ENCODE peak calls at places on chromosomes 1 and 21, in four cellular contexts. F is CD8-positive, alpha-beta T cell; X is lung; U is breast epithelium. G is an unnamed sample.

GRCh38 chr21:35203093-35204021 is 154.3 kb upstream of the RUNX1 start:
- DNase-seq in F (no peak), X (no peak), U (no peak), G (no peak)

GRCh38 chr1:53365405-53366063 is 37.7 kb upstream of the LRP8 start:
- DNase-seq in F (no peak), X (no peak), U (peak; percentile 47), G (no peak)

GRCh38 chr1:153963850-153964331 is 554 bp upstream of the SLC39A1 start:
- DNase-seq in F (no peak), X (peak; percentile 49), U (peak; percentile 86), G (no peak)

GRCh38 chr21:29238052-29238966 is 60.4 kb upstream of the BACH1 start:
- DNase-seq in F (no peak), X (no peak), U (no peak), G (no peak)

GRCh38 chr1:185229981-185230380 is 73.0 kb downstream of the SWT1 start:
- DNase-seq in F (no peak), X (no peak), U (no peak), G (no peak)

GRCh38 chr1:179510038-179510437 is 65.7 kb downstream of the NPHS2 start:
- DNase-seq in F (no peak), X (no peak), U (no peak), G (no peak)

GRCh38 chr1:243233908-243234307 is 21.2 kb downstream of the CEP170 start:
- DNase-seq in F (no peak), X (no peak), U (no peak), G (no peak)

GRCh38 chr1:150256549-150257341 is 829 bp upstream of the CA14 start:
- DNase-seq in F (no peak), X (no peak), U (no peak), G (no peak)

GRCh38 chr1:19682257-19682656 is 17.6 kb downstream of the HTR6 start:
- DNase-seq in F (no peak), X (no peak), U (no peak), G (no peak)

GRCh38 chr1:117022089-117022488 is 20.5 kb downstream of the CD101 start:
- DNase-seq in F (no peak), X (no peak), U (no peak), G (no peak)

GRCh38 chr1:64982134-64982533 is 15.8 kb upstream of the JAK1 start:
- DNase-seq in F (no peak), X (no peak), U (no peak), G (no peak)

DNA sequence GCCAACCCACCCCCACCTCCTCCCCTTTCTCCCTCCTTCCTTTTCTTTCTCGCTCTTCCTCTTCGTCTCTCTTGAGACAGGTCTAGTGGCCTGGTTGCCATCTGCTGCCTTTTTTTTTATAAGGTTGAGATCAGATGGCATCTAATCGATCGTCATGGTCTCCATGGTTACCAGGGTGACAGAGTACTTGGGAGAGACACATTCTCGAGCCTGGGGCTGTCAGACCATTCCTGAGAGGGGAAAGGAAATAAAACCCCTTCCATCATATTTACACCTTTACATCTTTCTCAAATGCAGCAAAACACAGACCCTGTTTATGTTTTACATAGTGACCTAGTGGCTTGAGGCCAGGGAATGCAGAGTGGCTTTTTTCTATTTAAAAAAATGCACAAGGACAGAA is 53.5 kb upstream of the SLC22A15 start:
- DNase-seq in F (no peak), X (no peak), U (no peak), G (no peak)
- TF ChIP-seq CTCF in F (no peak), X (no peak), U (no peak), G (no peak)

DNA sequence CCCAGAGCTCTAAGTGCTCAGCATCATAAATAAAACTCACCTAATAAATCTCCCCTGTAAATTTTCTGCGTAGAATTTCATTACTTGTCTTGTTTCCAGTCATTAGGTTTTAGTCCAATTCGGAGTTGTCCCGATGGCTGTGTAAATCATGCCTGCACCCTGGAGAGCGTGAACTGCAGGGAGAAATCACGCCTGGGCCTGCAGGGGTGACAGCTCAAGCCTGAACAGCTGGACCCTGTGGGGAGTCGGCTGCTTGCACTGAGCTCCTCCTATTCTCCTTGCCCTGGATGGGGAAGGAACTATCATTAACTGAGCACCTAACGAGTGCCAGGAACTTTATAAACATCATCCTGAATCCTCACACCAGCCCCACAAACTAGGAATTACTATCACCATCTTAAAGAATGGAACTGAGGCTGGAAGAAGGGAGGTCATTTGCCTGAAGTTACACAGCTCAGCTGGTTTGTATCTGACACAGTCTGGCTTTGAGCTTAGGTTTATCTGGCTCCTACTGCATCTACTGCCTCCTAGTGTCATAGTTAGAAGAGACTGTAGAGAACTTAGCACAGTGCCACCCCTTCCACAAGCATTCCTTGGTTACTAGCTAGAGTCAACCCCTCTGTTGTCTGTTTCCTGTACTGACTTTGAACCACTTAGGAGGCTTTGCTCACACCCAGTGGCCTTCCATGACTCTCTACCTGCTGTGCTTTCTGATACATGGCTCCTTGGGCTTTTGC is 25.1 kb upstream of the POU3F1 start:
- DNase-seq in F (no peak), X (no peak), U (no peak), G (no peak)
- TF ChIP-seq CTCF in F (no peak), X (no peak), U (no peak), G (peak; percentile 45)

GRCh38 chr1:55063562-55063942 is 24.2 kb downstream of the PCSK9 start:
- DNase-seq in F (no peak), X (no peak), U (no peak), G (no peak)

GRCh38 chr1:55064861-55065263 is 25.5 kb downstream of the PCSK9 start:
- DNase-seq in F (no peak), X (peak; percentile 71), U (no peak), G (no peak)

GRCh38 chr1:55065649-55066048 is 26.3 kb downstream of the PCSK9 start:
- DNase-seq in F (no peak), X (no peak), U (no peak), G (no peak)

GRCh38 chr1:55062801-55063561 is 23.6 kb downstream of the PCSK9 start:
- DNase-seq in F (no peak), X (no peak), U (no peak), G (no peak)

GRCh38 chr1:55064071-55064581 is 24.8 kb downstream of the PCSK9 start:
- DNase-seq in F (no peak), X (no peak), U (no peak), G (no peak)
- TF ChIP-seq CTCF in F (no peak), X (no peak), U (no peak), G (peak; percentile 37)

GRCh38 chr1:29713857-29714256 is 477.5 kb downstream of the PTPRU start:
- DNase-seq in F (no peak), X (no peak), U (no peak), G (no peak)
- TF ChIP-seq CTCF in F (no peak), X (no peak), U (no peak), G (peak; percentile 19)

GRCh38 chr1:10419351-10419750 is 10.9 kb upstream of the CENPS start:
- DNase-seq in F (no peak), X (no peak), U (no peak), G (no peak)

DNA sequence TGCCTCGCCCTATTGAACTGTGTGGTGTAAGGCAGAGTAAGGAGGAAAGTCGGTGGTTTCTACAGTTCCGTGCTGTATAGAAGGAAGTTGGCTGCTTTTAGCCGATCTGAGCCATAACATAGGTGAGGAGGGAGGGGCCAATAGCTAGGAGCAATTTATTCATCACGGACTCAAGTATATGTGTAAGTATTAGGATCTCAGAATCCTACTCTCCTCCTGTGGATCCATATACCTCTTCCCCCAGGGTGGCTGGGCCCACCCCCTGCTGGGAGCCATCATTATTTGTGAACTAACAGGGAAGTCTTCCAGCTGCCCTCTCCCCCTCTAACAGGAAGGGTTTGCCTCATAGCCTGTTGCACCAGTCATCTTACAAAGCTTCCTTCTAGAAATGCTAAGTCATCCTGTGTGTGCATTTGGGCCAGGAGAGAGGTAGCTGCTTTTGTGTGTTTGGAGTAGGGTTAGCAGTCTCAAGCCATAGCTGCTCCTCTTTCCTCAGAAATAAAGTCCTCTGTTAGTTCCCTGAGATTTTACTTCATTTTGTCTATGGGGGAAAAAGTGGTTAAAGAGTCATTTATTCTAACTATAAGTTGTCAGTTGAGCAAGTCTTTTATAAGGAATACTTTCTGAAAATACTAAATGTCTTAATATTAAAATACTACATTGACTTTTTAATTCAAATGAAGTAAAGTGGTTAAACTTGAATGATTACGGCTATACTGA is 14.9 kb upstream of the CENPS start:
- DNase-seq in F (no peak), X (peak; percentile 44), U (no peak), G (no peak)
- TF ChIP-seq CTCF in F (no peak), X (no peak), U (no peak), G (no peak)

GRCh38 chr1:240008298-240008697 is 83.4 kb upstream of the FMN2 start:
- DNase-seq in F (no peak), X (no peak), U (no peak), G (no peak)
- TF ChIP-seq CTCF in F (no peak), X (no peak), U (no peak), G (no peak)

GRCh38 chr1:92739669-92740524 is 45.0 kb downstream of the EVI5 start:
- DNase-seq in F (no peak), X (no peak), U (no peak), G (no peak)

GRCh38 chr1:92736395-92736794 is 48.5 kb downstream of the EVI5 start:
- DNase-seq in F (no peak), X (no peak), U (no peak), G (no peak)
- TF ChIP-seq CTCF in F (no peak), X (no peak), U (no peak), G (peak; percentile 31)

G was measured in D721Med.